ENCODE peak calls at places on chromosomes 11 and 22, in eight cellular contexts. One of them, this sample, is unnamed.

GRCh38 chr11:29612423-29612822 is 404.4 kb downstream of the KCNA4 start:
- DNase-seq in osteoblast: no peak
- DNase-seq in A549: no peak
- DNase-seq in fibroblast of lung: no peak
- DNase-seq in tibial nerve: no peak
- DNase-seq in left ventricle myocardium inferior: no peak
- DNase-seq in upper lobe of right lung: no peak
- DNase-seq in adrenal gland: no peak
- DNase-seq in this sample: no peak

GRCh38 chr11:121229495-121229894 is 63.1 kb upstream of the SC5D start:
- DNase-seq in osteoblast: no peak
- DNase-seq in A549: no peak
- DNase-seq in fibroblast of lung: no peak
- DNase-seq in tibial nerve: no peak
- DNase-seq in left ventricle myocardium inferior: no peak
- DNase-seq in upper lobe of right lung: no peak
- DNase-seq in adrenal gland: no peak
- DNase-seq in this sample: no peak

GRCh38 chr11:24767411-24767810 is 270.6 kb downstream of the LUZP2 start:
- DNase-seq in osteoblast: no peak
- DNase-seq in A549: no peak
- DNase-seq in fibroblast of lung: no peak
- DNase-seq in tibial nerve: no peak
- DNase-seq in left ventricle myocardium inferior: no peak
- DNase-seq in upper lobe of right lung: no peak
- DNase-seq in adrenal gland: no peak
- DNase-seq in this sample: no peak

GRCh38 chr11:128039140-128040021 is 548.0 kb downstream of the ETS1 start:
- DNase-seq in osteoblast: peak
- DNase-seq in A549: no peak
- DNase-seq in fibroblast of lung: peak
- DNase-seq in tibial nerve: peak
- DNase-seq in left ventricle myocardium inferior: no peak
- DNase-seq in upper lobe of right lung: peak
- DNase-seq in adrenal gland: no peak
- DNase-seq in this sample: no peak

GRCh38 chr22:21753374-21754111 is 17.9 kb upstream of the YPEL1 start:
- DNase-seq in osteoblast: peak
- DNase-seq in A549: no peak
- DNase-seq in fibroblast of lung: no peak
- DNase-seq in tibial nerve: no peak
- DNase-seq in left ventricle myocardium inferior: no peak
- DNase-seq in upper lobe of right lung: no peak
- DNase-seq in adrenal gland: no peak
- DNase-seq in this sample: no peak

GRCh38 chr11:36501236-36501635 is 8.8 kb downstream of the TRAF6 start:
- DNase-seq in osteoblast: no peak
- DNase-seq in A549: no peak
- DNase-seq in fibroblast of lung: no peak
- DNase-seq in tibial nerve: no peak
- DNase-seq in left ventricle myocardium inferior: no peak
- DNase-seq in upper lobe of right lung: no peak
- DNase-seq in adrenal gland: no peak
- DNase-seq in this sample: no peak

GRCh38 chr22:27045103-27045940 is 387.9 kb downstream of the MIAT start:
- DNase-seq in osteoblast: no peak
- DNase-seq in A549: peak
- DNase-seq in fibroblast of lung: peak
- DNase-seq in tibial nerve: no peak
- DNase-seq in left ventricle myocardium inferior: no peak
- DNase-seq in upper lobe of right lung: no peak
- DNase-seq in adrenal gland: no peak
- DNase-seq in this sample: no peak

GRCh38 chr11:122235615-122236014 is 119.6 kb upstream of the BLID start:
- DNase-seq in osteoblast: no peak
- DNase-seq in A549: peak
- DNase-seq in fibroblast of lung: peak
- DNase-seq in tibial nerve: no peak
- DNase-seq in left ventricle myocardium inferior: no peak
- DNase-seq in upper lobe of right lung: no peak
- DNase-seq in adrenal gland: no peak
- DNase-seq in this sample: no peak

GRCh38 chr22:29821790-29822130 is 16.3 kb downstream of the ASCC2 start:
- DNase-seq in osteoblast: no peak
- DNase-seq in A549: no peak
- DNase-seq in fibroblast of lung: no peak
- DNase-seq in tibial nerve: no peak
- DNase-seq in left ventricle myocardium inferior: no peak
- DNase-seq in upper lobe of right lung: no peak
- DNase-seq in adrenal gland: no peak
- DNase-seq in this sample: no peak

GRCh38 chr11:71301858-71302533 is 49.6 kb upstream of the SHANK2 start:
- DNase-seq in osteoblast: peak
- DNase-seq in A549: no peak
- DNase-seq in fibroblast of lung: no peak
- DNase-seq in tibial nerve: peak
- DNase-seq in left ventricle myocardium inferior: no peak
- DNase-seq in upper lobe of right lung: peak
- DNase-seq in adrenal gland: no peak
- DNase-seq in this sample: peak

GRCh38 chr22:41779889-41780505 is 20.5 kb upstream of the CCDC134 start:
- DNase-seq in osteoblast: no peak
- DNase-seq in A549: no peak
- DNase-seq in fibroblast of lung: no peak
- DNase-seq in tibial nerve: no peak
- DNase-seq in left ventricle myocardium inferior: no peak
- DNase-seq in upper lobe of right lung: no peak
- DNase-seq in adrenal gland: no peak
- DNase-seq in this sample: no peak

GRCh38 chr11:58573451-58574104 is 2.1 kb downstream of the LPXN start:
- DNase-seq in osteoblast: peak
- DNase-seq in A549: peak
- DNase-seq in fibroblast of lung: peak
- DNase-seq in tibial nerve: peak
- DNase-seq in left ventricle myocardium inferior: peak
- DNase-seq in upper lobe of right lung: no peak
- DNase-seq in adrenal gland: peak
- DNase-seq in this sample: peak

GRCh38 chr22:25880524-25880923 is 138.5 kb downstream of the MYO18B start:
- DNase-seq in osteoblast: no peak
- DNase-seq in A549: peak
- DNase-seq in fibroblast of lung: no peak
- DNase-seq in tibial nerve: no peak
- DNase-seq in left ventricle myocardium inferior: no peak
- DNase-seq in upper lobe of right lung: no peak
- DNase-seq in adrenal gland: no peak
- DNase-seq in this sample: no peak

GRCh38 chr11:69429716-69430491 is 51.6 kb upstream of the LINC01488 start:
- DNase-seq in osteoblast: peak
- DNase-seq in A549: no peak
- DNase-seq in fibroblast of lung: no peak
- DNase-seq in tibial nerve: no peak
- DNase-seq in left ventricle myocardium inferior: no peak
- DNase-seq in upper lobe of right lung: peak
- DNase-seq in adrenal gland: no peak
- DNase-seq in this sample: no peak

GRCh38 chr11:123235687-123236261 is 40.7 kb upstream of the CLMP start:
- DNase-seq in osteoblast: no peak
- DNase-seq in A549: no peak
- DNase-seq in fibroblast of lung: peak
- DNase-seq in tibial nerve: peak
- DNase-seq in left ventricle myocardium inferior: no peak
- DNase-seq in upper lobe of right lung: no peak
- DNase-seq in adrenal gland: no peak
- DNase-seq in this sample: no peak

GRCh38 chr11:78331711-78332110 is 85.9 kb downstream of the GAB2 start:
- DNase-seq in osteoblast: no peak
- DNase-seq in A549: no peak
- DNase-seq in fibroblast of lung: no peak
- DNase-seq in tibial nerve: no peak
- DNase-seq in left ventricle myocardium inferior: no peak
- DNase-seq in upper lobe of right lung: no peak
- DNase-seq in adrenal gland: no peak
- DNase-seq in this sample: no peak

GRCh38 chr11:126158054-126158791 is 53.2 kb downstream of the RPUSD4 start:
- DNase-seq in osteoblast: no peak
- DNase-seq in A549: no peak
- DNase-seq in fibroblast of lung: peak
- DNase-seq in tibial nerve: no peak
- DNase-seq in left ventricle myocardium inferior: no peak
- DNase-seq in upper lobe of right lung: no peak
- DNase-seq in adrenal gland: no peak
- DNase-seq in this sample: no peak

GRCh38 chr11:126160345-126161145 is 50.9 kb downstream of the RPUSD4 start:
- DNase-seq in osteoblast: no peak
- DNase-seq in A549: no peak
- DNase-seq in fibroblast of lung: peak
- DNase-seq in tibial nerve: no peak
- DNase-seq in left ventricle myocardium inferior: no peak
- DNase-seq in upper lobe of right lung: no peak
- DNase-seq in adrenal gland: no peak
- DNase-seq in this sample: no peak

GRCh38 chr11:126157326-126158030 is 54.0 kb downstream of the RPUSD4 start:
- DNase-seq in osteoblast: no peak
- DNase-seq in A549: no peak
- DNase-seq in fibroblast of lung: no peak
- DNase-seq in tibial nerve: no peak
- DNase-seq in left ventricle myocardium inferior: no peak
- DNase-seq in upper lobe of right lung: no peak
- DNase-seq in adrenal gland: no peak
- DNase-seq in this sample: no peak

GRCh38 chr11:126161146-126161458 is 50.3 kb downstream of the RPUSD4 start:
- DNase-seq in osteoblast: no peak
- DNase-seq in A549: no peak
- DNase-seq in fibroblast of lung: no peak
- DNase-seq in tibial nerve: no peak
- DNase-seq in left ventricle myocardium inferior: no peak
- DNase-seq in upper lobe of right lung: no peak
- DNase-seq in adrenal gland: no peak
- DNase-seq in this sample: no peak

DNA sequence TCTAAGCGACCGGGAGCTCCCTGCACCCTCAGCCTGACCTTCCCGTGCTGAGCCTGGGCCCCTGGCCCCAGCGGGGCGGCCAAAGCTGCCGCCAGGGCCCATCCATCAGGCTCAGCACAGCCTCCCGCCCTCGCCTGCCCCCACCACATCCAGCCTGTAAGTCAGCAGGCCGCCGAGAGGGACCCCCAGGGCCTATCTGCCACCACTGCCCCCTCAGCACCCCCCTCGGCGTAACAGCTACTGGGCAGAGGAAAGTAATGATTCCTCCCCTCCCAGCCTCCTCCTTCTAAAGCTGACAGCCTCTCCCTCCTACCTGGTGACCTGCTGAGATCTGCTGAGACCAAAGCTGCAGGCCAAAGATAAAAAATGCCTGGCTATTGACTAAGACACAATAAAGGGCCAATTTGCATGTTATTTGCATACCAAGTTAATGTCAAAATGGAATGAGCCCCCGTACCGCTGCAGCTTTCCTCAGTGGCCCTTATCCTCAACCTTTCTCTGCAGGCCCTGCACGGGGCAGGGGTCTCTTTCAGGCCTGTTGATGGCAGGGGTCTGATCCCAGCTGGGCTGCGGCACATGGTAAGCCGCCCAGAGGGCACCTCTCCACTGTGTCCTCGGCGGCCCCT is 51.6 kb downstream of the RPUSD4 start:
- DNase-seq in osteoblast: no peak
- DNase-seq in A549: no peak
- DNase-seq in fibroblast of lung: no peak
- DNase-seq in tibial nerve: no peak
- DNase-seq in left ventricle myocardium inferior: no peak
- DNase-seq in upper lobe of right lung: no peak
- DNase-seq in adrenal gland: no peak
- DNase-seq in this sample: no peak
- H3K4me3 ChIP-seq in osteoblast: no peak
- H3K4me3 ChIP-seq in A549: no peak
- H3K4me3 ChIP-seq in fibroblast of lung: no peak
- H3K4me3 ChIP-seq in tibial nerve: no peak
- H3K4me3 ChIP-seq in left ventricle myocardium inferior: no peak
- H3K4me3 ChIP-seq in upper lobe of right lung: no peak
- H3K4me3 ChIP-seq in adrenal gland: no peak
- H3K4me3 ChIP-seq in this sample: no peak

GRCh38 chr22:38518620-38519019 is 12.5 kb upstream of the DDX17 start:
- DNase-seq in osteoblast: peak
- DNase-seq in A549: no peak
- DNase-seq in fibroblast of lung: no peak
- DNase-seq in tibial nerve: no peak
- DNase-seq in left ventricle myocardium inferior: no peak
- DNase-seq in upper lobe of right lung: no peak
- DNase-seq in adrenal gland: no peak
- DNase-seq in this sample: no peak

GRCh38 chr22:38513063-38513462 is 7.0 kb upstream of the DDX17 start:
- DNase-seq in osteoblast: no peak
- DNase-seq in A549: no peak
- DNase-seq in fibroblast of lung: no peak
- DNase-seq in tibial nerve: no peak
- DNase-seq in left ventricle myocardium inferior: no peak
- DNase-seq in upper lobe of right lung: no peak
- DNase-seq in adrenal gland: no peak
- DNase-seq in this sample: no peak
- TF ChIP-seq CTCF in osteoblast: no peak
- TF ChIP-seq CTCF in A549: no peak
- TF ChIP-seq CTCF in fibroblast of lung: no peak
- TF ChIP-seq CTCF in tibial nerve: no peak
- TF ChIP-seq CTCF in left ventricle myocardium inferior: peak
- TF ChIP-seq CTCF in upper lobe of right lung: no peak
- TF ChIP-seq CTCF in adrenal gland: no peak
- TF ChIP-seq CTCF in this sample: no peak

GRCh38 chr11:10550503-10550902 is 9.5 kb upstream of the RNF141 start:
- DNase-seq in osteoblast: peak
- DNase-seq in A549: peak
- DNase-seq in fibroblast of lung: peak
- DNase-seq in tibial nerve: no peak
- DNase-seq in left ventricle myocardium inferior: no peak
- DNase-seq in upper lobe of right lung: no peak
- DNase-seq in adrenal gland: no peak
- DNase-seq in this sample: no peak
- H3K27ac ChIP-seq in osteoblast: peak
- H3K27ac ChIP-seq in A549: no peak
- H3K27ac ChIP-seq in fibroblast of lung: peak
- H3K27ac ChIP-seq in tibial nerve: no peak
- H3K27ac ChIP-seq in left ventricle myocardium inferior: no peak
- H3K27ac ChIP-seq in upper lobe of right lung: no peak
- H3K27ac ChIP-seq in adrenal gland: no peak
- H3K27ac ChIP-seq in this sample: no peak

GRCh38 chr11:47394322-47395224 is 13.8 kb upstream of the SLC39A13 start:
- DNase-seq in osteoblast: peak
- DNase-seq in A549: no peak
- DNase-seq in fibroblast of lung: no peak
- DNase-seq in tibial nerve: no peak
- DNase-seq in left ventricle myocardium inferior: peak
- DNase-seq in upper lobe of right lung: peak
- DNase-seq in adrenal gland: no peak
- DNase-seq in this sample: no peak
- H3K4me3 ChIP-seq in osteoblast: no peak
- H3K4me3 ChIP-seq in A549: no peak
- H3K4me3 ChIP-seq in fibroblast of lung: no peak
- H3K4me3 ChIP-seq in tibial nerve: peak
- H3K4me3 ChIP-seq in left ventricle myocardium inferior: peak
- H3K4me3 ChIP-seq in upper lobe of right lung: peak
- H3K4me3 ChIP-seq in adrenal gland: no peak
- H3K4me3 ChIP-seq in this sample: no peak

GRCh38 chr22:18077639-18078328 is at the start of gene PEX26:
- DNase-seq in osteoblast: peak
- DNase-seq in A549: peak
- DNase-seq in fibroblast of lung: peak
- DNase-seq in tibial nerve: peak
- DNase-seq in left ventricle myocardium inferior: peak
- DNase-seq in upper lobe of right lung: peak
- DNase-seq in adrenal gland: peak
- DNase-seq in this sample: peak
- TF ChIP-seq CTCF in osteoblast: no peak
- TF ChIP-seq CTCF in A549: no peak
- TF ChIP-seq CTCF in fibroblast of lung: no peak
- TF ChIP-seq CTCF in tibial nerve: peak
- TF ChIP-seq CTCF in left ventricle myocardium inferior: no peak
- TF ChIP-seq CTCF in upper lobe of right lung: no peak
- TF ChIP-seq CTCF in adrenal gland: no peak
- TF ChIP-seq CTCF in this sample: no peak